ENCODE peak calls at places on chromosomes 13 and 19, in four cellular contexts. One of them, this sample, is unnamed.

GRCh38 chr13:74774252-74774651 is 640.0 kb upstream of the KLF12 start:
- DNase-seq in HepG2: no peak
- DNase-seq in K562: no peak
- DNase-seq in H1: no peak
- DNase-seq in this sample: no peak

GRCh38 chr13:110445183-110445582 is 116.3 kb downstream of the RAB20 start:
- DNase-seq in H1: no peak
- DNase-seq in HepG2: no peak
- DNase-seq in K562: no peak
- DNase-seq in this sample: no peak

GRCh38 chr13:25406377-25406776 is 34.6 kb downstream of the ATP8A2 start:
- DNase-seq in HepG2: peak; percentile 13
- DNase-seq in H1: no peak
- DNase-seq in K562: peak; percentile 23
- DNase-seq in this sample: peak; percentile 8

GRCh38 chr19:42076375-42076944 is 494 bp downstream of the ZNF574 start:
- DNase-seq in HepG2: no peak
- DNase-seq in K562: no peak
- DNase-seq in H1: no peak
- DNase-seq in this sample: no peak

GRCh38 chr13:87042946-87043345 is 628.2 kb upstream of the SLITRK5 start:
- DNase-seq in H1: no peak
- DNase-seq in K562: no peak
- DNase-seq in HepG2: no peak
- DNase-seq in this sample: no peak

GRCh38 chr19:33224694-33225457 is 774 bp downstream of the SLC7A10 start:
- DNase-seq in HepG2: no peak
- DNase-seq in H1: no peak
- DNase-seq in K562: no peak
- DNase-seq in this sample: no peak

GRCh38 chr13:94548382-94549240 is 47.3 kb downstream of the TGDS start:
- DNase-seq in H1: peak; percentile 50
- DNase-seq in HepG2: peak; percentile 49
- DNase-seq in K562: no peak
- DNase-seq in this sample: peak; percentile 40

GRCh38 chr13:111328803-111329410 is 8.5 kb downstream of the TEX29 start:
- DNase-seq in K562: no peak
- DNase-seq in H1: no peak
- DNase-seq in HepG2: no peak
- DNase-seq in this sample: no peak

GRCh38 chr13:38980628-38981078 is 10.0 kb downstream of the STOML3 start:
- DNase-seq in HepG2: no peak
- DNase-seq in K562: no peak
- DNase-seq in H1: no peak
- DNase-seq in this sample: no peak

GRCh38 chr13:32443111-32443510 is 15.2 kb upstream of the N4BP2L1 start:
- DNase-seq in K562: no peak
- DNase-seq in H1: no peak
- DNase-seq in HepG2: peak; percentile 69
- DNase-seq in this sample: peak; percentile 2

GRCh38 chr13:46575843-46576242 is 22.9 kb downstream of the LRCH1 start:
- DNase-seq in H1: no peak
- DNase-seq in HepG2: no peak
- DNase-seq in K562: no peak
- DNase-seq in this sample: no peak

GRCh38 chr19:46022431-46023310 is at the start of gene PGLYRP1:
- DNase-seq in K562: no peak
- DNase-seq in H1: no peak
- DNase-seq in HepG2: no peak
- DNase-seq in this sample: no peak

GRCh38 chr13:75685239-75685697 is 49.1 kb downstream of the LMO7 start:
- DNase-seq in H1: peak; percentile 39
- DNase-seq in HepG2: peak; percentile 42
- DNase-seq in K562: no peak
- DNase-seq in this sample: no peak

GRCh38 chr19:8655340-8655709 is 24.9 kb downstream of the NFILZ start:
- DNase-seq in K562: peak; percentile 21
- DNase-seq in HepG2: no peak
- DNase-seq in H1: no peak
- DNase-seq in this sample: no peak

GRCh38 chr13:42258747-42259146 is 13.2 kb upstream of the AKAP11 start:
- DNase-seq in K562: peak; percentile 19
- DNase-seq in H1: no peak
- DNase-seq in HepG2: no peak
- DNase-seq in this sample: no peak

GRCh38 chr13:101554420-101555125 is 102.1 kb downstream of the ITGBL1 start:
- DNase-seq in HepG2: no peak
- DNase-seq in K562: no peak
- DNase-seq in H1: no peak
- DNase-seq in this sample: no peak

GRCh38 chr13:52374873-52375411 is 31.0 kb downstream of the THSD1 start:
- DNase-seq in HepG2: no peak
- DNase-seq in H1: no peak
- DNase-seq in K562: no peak
- DNase-seq in this sample: no peak
- H3K4me3 ChIP-seq in HepG2: no peak overlapping the region
- H3K4me3 ChIP-seq in H1: no peak overlapping the region
- H3K4me3 ChIP-seq in K562: no peak overlapping the region
- H3K4me3 ChIP-seq in this sample: no peak overlapping the region

GRCh38 chr13:57128909-57129308 is 11.8 kb upstream of the PRR20A start:
- DNase-seq in HepG2: no peak
- DNase-seq in H1: peak; percentile 15
- DNase-seq in K562: no peak
- DNase-seq in this sample: no peak

GRCh38 chr13:57123660-57124059 is 17.1 kb upstream of the PRR20A start:
- DNase-seq in H1: no peak
- DNase-seq in K562: no peak
- DNase-seq in HepG2: no peak
- DNase-seq in this sample: no peak
- H2AFZ ChIP-seq in H1: no peak overlapping the region
- H2AFZ ChIP-seq in K562: no peak overlapping the region
- H2AFZ ChIP-seq in HepG2: no peak overlapping the region
- H2AFZ ChIP-seq in this sample: no peak overlapping the region

DNA sequence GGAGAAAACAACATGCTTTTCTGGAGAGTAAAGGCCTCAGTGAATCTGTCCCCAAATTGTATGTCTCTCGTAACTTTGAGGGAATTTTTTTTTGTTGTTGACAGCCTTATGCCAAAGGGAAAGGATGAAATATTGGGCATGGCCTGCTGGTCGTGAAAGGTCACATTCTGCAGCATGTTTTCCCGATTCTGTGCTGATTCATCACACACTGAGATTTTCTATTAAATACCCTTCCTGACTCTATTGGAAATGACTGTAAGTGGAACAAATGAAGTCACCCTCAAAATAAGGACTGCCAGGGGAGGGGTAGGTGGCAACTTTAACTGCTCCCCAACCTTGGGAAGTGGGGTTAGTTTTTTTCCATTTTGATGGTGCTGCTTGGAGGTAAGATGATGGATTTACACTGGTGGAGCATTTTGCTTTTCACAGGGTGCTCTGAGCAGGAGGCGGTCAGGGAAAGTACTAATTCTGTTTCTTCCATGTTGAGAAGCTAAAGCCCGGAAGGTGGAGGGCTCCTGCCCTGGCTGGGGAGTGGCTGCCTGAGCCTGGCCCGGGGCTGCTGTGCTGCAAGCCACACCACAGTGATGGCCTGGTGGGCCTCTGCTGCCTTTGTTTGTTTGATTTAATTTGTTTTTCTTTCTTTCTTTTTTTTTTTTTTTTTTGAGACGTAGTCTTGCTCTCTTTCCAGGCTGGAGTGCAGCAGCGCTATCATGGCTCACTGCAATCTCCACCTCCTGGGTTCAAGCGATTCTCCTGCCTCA is 116.8 kb upstream of the SPATA13 start:
- DNase-seq in H1: no peak
- DNase-seq in HepG2: no peak
- DNase-seq in K562: no peak
- DNase-seq in this sample: no peak
- TF ChIP-seq YY1 in H1: no peak
- TF ChIP-seq YY1 in HepG2: no peak
- TF ChIP-seq YY1 in K562: no peak
- TF ChIP-seq YY1 in this sample: no peak

DNA sequence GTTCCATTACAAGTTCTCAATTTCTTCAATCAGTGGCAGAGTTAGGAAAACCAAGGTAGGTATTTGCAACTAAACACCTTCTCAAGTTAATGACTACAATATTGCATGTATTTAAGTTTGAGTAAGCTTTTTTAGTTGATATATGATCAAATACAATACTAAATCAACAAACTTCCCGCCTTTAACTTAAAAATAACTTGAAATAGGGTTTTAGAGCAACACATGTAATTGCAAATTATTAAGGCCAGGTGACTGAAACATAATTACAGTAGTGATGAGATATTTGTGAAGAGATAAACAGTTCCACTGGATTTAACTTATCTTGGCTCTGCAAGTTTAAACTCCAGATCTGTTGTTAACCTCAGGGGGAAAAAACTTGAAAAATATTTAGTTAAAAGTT is 3.8 kb downstream of the DACH1 start:
- DNase-seq in HepG2: no peak
- DNase-seq in H1: no peak
- DNase-seq in K562: no peak
- DNase-seq in this sample: no peak
- H3K4me3 ChIP-seq in HepG2: no peak overlapping the region
- H3K4me3 ChIP-seq in H1: no peak overlapping the region
- H3K4me3 ChIP-seq in K562: no peak overlapping the region
- H3K4me3 ChIP-seq in this sample: no peak overlapping the region

DNA sequence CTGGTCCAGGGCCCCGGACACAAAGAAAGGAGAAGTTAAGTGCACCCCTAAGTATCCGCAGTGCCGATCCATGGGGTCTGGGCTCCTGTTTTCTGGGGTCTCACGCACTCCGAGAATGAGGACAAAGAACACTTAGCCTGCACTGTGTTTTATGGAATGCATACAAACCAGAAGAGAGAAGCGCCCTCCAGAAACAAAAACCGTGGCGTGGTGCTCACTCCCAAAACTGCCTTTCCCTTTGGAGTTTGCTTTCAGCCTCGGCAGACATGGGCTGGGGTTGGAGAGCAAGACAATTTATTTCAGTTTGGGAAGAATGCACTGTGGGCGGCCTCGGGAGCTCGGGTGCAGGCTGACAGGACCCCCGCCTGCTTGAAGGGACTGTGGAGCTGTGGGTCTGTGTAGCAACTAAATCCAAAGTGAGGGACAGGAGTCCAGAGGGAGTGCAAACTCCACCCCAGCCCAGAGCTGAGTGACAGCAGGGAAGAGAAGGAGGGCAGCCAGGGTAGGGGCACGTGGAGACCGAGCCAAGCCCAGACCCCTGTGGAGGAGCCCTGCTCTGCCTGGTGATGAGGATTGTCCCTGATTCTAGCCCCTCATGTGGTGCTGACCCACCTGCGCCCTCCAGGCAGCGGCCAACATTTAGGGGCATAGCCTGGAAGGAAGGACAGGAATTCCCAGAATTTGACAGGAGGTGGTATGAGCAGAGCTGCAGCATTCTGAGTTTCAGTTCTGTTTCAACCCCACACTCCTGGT is 37.9 kb upstream of the POP4 start:
- DNase-seq in K562: no peak
- DNase-seq in HepG2: no peak
- DNase-seq in H1: no peak
- DNase-seq in this sample: no peak
- H2AFZ ChIP-seq in K562: no peak overlapping the region
- H2AFZ ChIP-seq in HepG2: no peak overlapping the region
- H2AFZ ChIP-seq in H1: no peak overlapping the region
- H2AFZ ChIP-seq in this sample: no peak overlapping the region

GRCh38 chr19:6773323-6773931 is 919 bp downstream of the VAV1 start:
- DNase-seq in H1: no peak
- DNase-seq in K562: no peak
- DNase-seq in HepG2: no peak
- DNase-seq in this sample: no peak
- TF ChIP-seq YY1 in H1: no peak
- TF ChIP-seq YY1 in K562: no peak
- TF ChIP-seq YY1 in HepG2: no peak
- TF ChIP-seq YY1 in this sample: no peak